ENCODE peak calls at places on chromosomes 1 and 21, in six cellular contexts. C is RWPE1; H is erythroblast; M is stimulated activated CD4-positive, alpha-beta T cell treated with anti-CD3 and anti-CD28 coated beads, Interleukin-15, amount 100 ng/mL, for 48 hours; T is MCF 10A; N is right cardiac atrium. G is an unnamed sample.

GRCh38 chr1:93629101-93630059 is 52.3 kb downstream of the BCAR3 start:
- DNase-seq in C (no peak), H (peak; percentile 71), M (peak; percentile 24), T (peak; percentile 76), N (no peak), G (peak; percentile 83)

GRCh38 chr1:50852889-50853288 is 107.2 kb downstream of the FAF1 start:
- DNase-seq in C (no peak), H (peak; percentile 10), M (no peak), T (no peak), N (no peak), G (no peak)

GRCh38 chr1:243505986-243506689 is 250.3 kb downstream of the SDCCAG8 start:
- DNase-seq in C (no peak), H (no peak), M (no peak), T (no peak), N (no peak), G (no peak)

GRCh38 chr1:154971341-154971998 is 923 bp upstream of the SHC1 start:
- DNase-seq in C (no peak), H (peak; percentile 36), M (no peak), T (peak; percentile 90), N (peak; percentile 60), G (no peak)

GRCh38 chr1:50420283-50420682 is 3.0 kb downstream of the DMRTA2 start:
- DNase-seq in C (no peak), H (no peak), M (no peak), T (no peak), N (no peak), G (no peak)

GRCh38 chr1:6181347-6181770 is 1.2 kb upstream of the CHD5 start:
- DNase-seq in C (no peak), H (no peak), M (no peak), T (no peak), N (no peak), G (no peak)

GRCh38 chr1:64263856-64264255 is 60.4 kb downstream of the UBE2U start:
- DNase-seq in C (no peak), H (no peak), M (no peak), T (no peak), N (no peak), G (no peak)

GRCh38 chr1:1013922-1014617 is 773 bp downstream of the ISG15 start:
- DNase-seq in C (no peak), H (peak; percentile 38), M (no peak), T (no peak), N (no peak), G (peak; percentile 72)

GRCh38 chr1:6795661-6796060 is 10.4 kb downstream of the CAMTA1 start:
- DNase-seq in C (no peak), H (no peak), M (no peak), T (no peak), N (no peak), G (no peak)

GRCh38 chr1:30008372-30008997 is 714.9 kb downstream of the MATN1 start:
- DNase-seq in C (no peak), H (no peak), M (no peak), T (no peak), N (no peak), G (no peak)

GRCh38 chr1:43861337-43861736 is 72.3 kb upstream of the ARTN start:
- DNase-seq in C (peak; percentile 65), H (no peak), M (no peak), T (peak; percentile 77), N (no peak), G (no peak)

GRCh38 chr1:34419662-34420061 is 243.0 kb downstream of the C1orf94 start:
- DNase-seq in C (no peak), H (no peak), M (no peak), T (no peak), N (no peak), G (no peak)

GRCh38 chr1:203527013-203527412 is 33.1 kb downstream of the OPTC start:
- DNase-seq in C (no peak), H (no peak), M (no peak), T (no peak), N (no peak), G (no peak)

GRCh38 chr1:216054593-216054992 is 368.7 kb downstream of the USH2A start:
- DNase-seq in C (no peak), H (no peak), M (no peak), T (no peak), N (no peak), G (peak; percentile 32)

GRCh38 chr21:42019101-42019605 is 9.0 kb upstream of the ZBTB21 start:
- DNase-seq in C (peak; percentile 45), H (no peak), M (no peak), T (no peak), N (no peak), G (peak; percentile 60)

GRCh38 chr21:25790122-25790951 is 55.6 kb downstream of the GABPA start:
- DNase-seq in C (peak; percentile 40), H (no peak), M (no peak), T (peak; percentile 49), N (no peak), G (no peak)

GRCh38 chr1:62299426-62300200 is 19.6 kb downstream of the KANK4 start:
- DNase-seq in C (no peak), H (no peak), M (no peak), T (peak; percentile 64), N (peak; percentile 34), G (peak; percentile 40)

GRCh38 chr1:201565024-201565730 is 26.2 kb downstream of the NAV1 start:
- DNase-seq in C (no peak), H (no peak), M (no peak), T (no peak), N (no peak), G (no peak)

GRCh38 chr1:161702250-161702649 is 4.8 kb upstream of the FCRLA start:
- DNase-seq in C (no peak), H (no peak), M (no peak), T (no peak), N (no peak), G (no peak)

GRCh38 chr1:179788259-179788658 is 45.2 kb downstream of the FAM163A start:
- DNase-seq in C (no peak), H (no peak), M (no peak), T (no peak), N (no peak), G (no peak)

G was measured in NCI-H1417.